ENCODE peak calls at places on chromosomes 3 and 15, in five cellular contexts. S is body of pancreas, T is fibroblast of lung, H is foreskin fibroblast, C is ovary. Z is an unnamed sample.
A peak's percentile ranks its signal among the peaks of the same experiment; 100 is the strongest.

GRCh38 chr3:112018712-112019111 is 15.8 kb upstream of the TMPRSS7 start:
- DNase-seq in S (no peak), T (no peak), H (no peak), C (no peak), Z (no peak)

GRCh38 chr3:166510382-166510781 is 673.2 kb upstream of the BCHE start:
- DNase-seq in S (no peak), T (no peak), H (no peak), C (no peak), Z (no peak)

GRCh38 chr3:16811950-16812349 is 72.8 kb upstream of the PLCL2 start:
- DNase-seq in S (no peak), T (no peak), H (no peak), C (no peak), Z (no peak)

GRCh38 chr3:114706591-114707224 is 412.9 kb downstream of the TIGIT start:
- DNase-seq in S (peak; percentile 80), T (peak; percentile 80), H (peak; percentile 63), C (no peak), Z (no peak)

GRCh38 chr15:63668601-63669000 is 71.4 kb downstream of the FBXL22 start:
- DNase-seq in S (no peak), T (no peak), H (no peak), C (no peak), Z (no peak)

GRCh38 chr3:117278424-117279190 is 569.0 kb downstream of the TUSC7 start:
- DNase-seq in S (peak; percentile 77), T (peak; percentile 4), H (no peak), C (no peak), Z (no peak)

GRCh38 chr3:49724586-49724985 is 835 bp upstream of the GMPPB start:
- DNase-seq in S (no peak), T (no peak), H (no peak), C (peak; percentile 51), Z (no peak)

GRCh38 chr3:30073622-30074021 is 532.8 kb upstream of the TGFBR2 start:
- DNase-seq in S (no peak), T (peak; percentile 18), H (peak; percentile 13), C (no peak), Z (peak; percentile 8)

GRCh38 chr15:73317651-73318462 is 50.9 kb downstream of the HCN4 start:
- DNase-seq in S (no peak), T (no peak), H (no peak), C (peak; percentile 2), Z (no peak)

GRCh38 chr15:66050264-66050663 is 181.0 kb downstream of the RAB11A start:
- DNase-seq in S (no peak), T (no peak), H (no peak), C (no peak), Z (no peak)

GRCh38 chr15:78944669-78945407 is at the start of gene CTSH:
- DNase-seq in S (peak; percentile 91), T (peak; percentile 58), H (peak; percentile 20), C (peak; percentile 82), Z (no peak)

GRCh38 chr3:195056506-195056905 is 214.5 kb downstream of the XXYLT1 start:
- DNase-seq in S (no peak), T (no peak), H (no peak), C (no peak), Z (no peak)

GRCh38 chr3:11739712-11740111 is 96.0 kb upstream of the VGLL4 start:
- DNase-seq in S (no peak), T (no peak), H (no peak), C (peak; percentile 30), Z (no peak)

GRCh38 chr15:69793436-69793782 is 304.3 kb downstream of the TLE3 start:
- DNase-seq in S (no peak), T (no peak), H (no peak), C (no peak), Z (no peak)

GRCh38 chr15:26075770-26076169 is 212.6 kb upstream of the ATP10A start:
- DNase-seq in S (no peak), T (no peak), H (no peak), C (no peak), Z (no peak)

GRCh38 chr15:65790692-65791334 is 1.3 kb downstream of the DENND4A start:
- DNase-seq in S (no peak), T (no peak), H (no peak), C (peak; percentile 29), Z (no peak)

GRCh38 chr3:10142707-10143560 is 1.4 kb downstream of the VHL start:
- DNase-seq in S (peak; percentile 23), T (no peak), H (no peak), C (peak; percentile 41), Z (no peak)

GRCh38 chr15:48722764-48723661 is 77.5 kb upstream of the FBN1 start:
- DNase-seq in S (no peak), T (peak; percentile 93), H (peak; percentile 93), C (no peak), Z (no peak)

GRCh38 chr3:155196131-155197075 is 97.1 kb downstream of the STRIT1 start:
- DNase-seq in S (no peak), T (no peak), H (no peak), C (no peak), Z (no peak)

GRCh38 chr3:122928396-122929187 is 99.0 kb downstream of the SEMA5B start:
- DNase-seq in S (no peak), T (no peak), H (no peak), C (no peak), Z (no peak)

GRCh38 chr3:64161481-64161952 is 63.7 kb downstream of the PRICKLE2 start:
- DNase-seq in S (no peak), T (no peak), H (no peak), C (no peak), Z (no peak)

GRCh38 chr3:187181454-187182170 is 15.7 kb upstream of the RTP1 start:
- DNase-seq in S (no peak), T (no peak), H (no peak), C (no peak), Z (no peak)

GRCh38 chr3:42071720-42072582 is 19.2 kb upstream of the TRAK1 start:
- DNase-seq in S (peak; percentile 74), T (peak; percentile 80), H (peak; percentile 55), C (peak; percentile 63), Z (peak; percentile 45)

GRCh38 chr3:124837065-124837464 is 50.1 kb downstream of the ITGB5 start:
- DNase-seq in S (no peak), T (no peak), H (no peak), C (no peak), Z (no peak)

GRCh38 chr3:192940129-192940528 is 22.5 kb upstream of the MB21D2 start:
- DNase-seq in S (no peak), T (no peak), H (no peak), C (no peak), Z (no peak)

GRCh38 chr3:108416111-108416869 is 94.1 kb downstream of the MYH15 start:
- DNase-seq in S (no peak), T (peak; percentile 38), H (no peak), C (no peak), Z (no peak)

GRCh38 chr3:156750191-156750873 is 75.8 kb upstream of the LEKR1 start:
- DNase-seq in S (no peak), T (peak; percentile 78), H (peak; percentile 44), C (no peak), Z (no peak)
- H3K4me3 ChIP-seq in S (no peak overlapping the region), T (no peak overlapping the region), H (peak overlapping the region; percentile 16), C (no peak overlapping the region), Z (no peak overlapping the region)

GRCh38 chr3:45992820-45993219 is 2.8 kb downstream of the FYCO1 start:
- DNase-seq in S (no peak), T (peak; percentile 95), H (peak; percentile 88), C (no peak), Z (no peak)
- H3K4me3 ChIP-seq in S (no peak overlapping the region), T (no peak overlapping the region), H (no peak overlapping the region), C (no peak overlapping the region), Z (no peak overlapping the region)

GRCh38 chr3:57890874-57891273 is 117.3 kb upstream of the FLNB start:
- DNase-seq in S (no peak), T (peak; percentile 84), H (no peak), C (no peak), Z (no peak)

GRCh38 chr3:57889807-57890206 is 118.4 kb upstream of the FLNB start:
- DNase-seq in S (no peak), T (peak; percentile 80), H (no peak), C (no peak), Z (no peak)

GRCh38 chr3:57893668-57894067 is 114.6 kb upstream of the FLNB start:
- DNase-seq in S (no peak), T (no peak), H (no peak), C (no peak), Z (no peak)

GRCh38 chr3:57893156-57893555 is 115.1 kb upstream of the FLNB start:
- DNase-seq in S (no peak), T (no peak), H (no peak), C (no peak), Z (no peak)

DNA sequence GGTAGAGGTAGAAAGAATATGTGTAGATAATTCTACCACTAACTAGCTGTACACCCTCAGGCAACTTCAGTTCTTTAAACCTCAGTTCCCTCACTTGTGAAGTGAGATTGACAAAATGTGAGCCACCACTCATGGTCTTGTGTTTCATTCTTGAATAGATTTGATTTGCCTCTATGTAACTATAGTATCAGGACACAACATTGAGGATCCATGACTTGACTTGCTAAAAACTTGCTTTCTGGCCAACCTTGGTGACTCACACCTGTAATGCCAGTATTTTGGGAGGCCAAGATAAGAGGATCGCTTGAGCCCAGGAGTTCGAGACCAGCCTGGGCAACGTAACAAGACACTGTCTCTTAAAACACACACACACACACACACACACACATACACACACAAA is 115.8 kb upstream of the FLNB start:
- DNase-seq in S (no peak), T (peak; percentile 61), H (no peak), C (no peak), Z (no peak)
- H3K4me3 ChIP-seq in S (no peak overlapping the region), T (no peak overlapping the region), H (no peak overlapping the region), C (peak overlapping the region; percentile 15), Z (no peak overlapping the region)

GRCh38 chr3:156664285-156665178 is 9.9 kb upstream of the TIPARP start:
- DNase-seq in S (no peak), T (no peak), H (no peak), C (no peak), Z (no peak)
- H3K4me3 ChIP-seq in S (no peak overlapping the region), T (no peak overlapping the region), H (no peak overlapping the region), C (no peak overlapping the region), Z (no peak overlapping the region)

GRCh38 chr3:128803307-128803706 is 76.1 kb upstream of the ACAD9 start:
- DNase-seq in S (no peak), T (no peak), H (no peak), C (no peak), Z (no peak)

GRCh38 chr3:128805771-128806170 is 73.6 kb upstream of the ACAD9 start:
- DNase-seq in S (no peak), T (peak; percentile 31), H (no peak), C (no peak), Z (no peak)

GRCh38 chr3:128804017-128804816 is 75.2 kb upstream of the ACAD9 start:
- DNase-seq in S (no peak), T (peak; percentile 36), H (no peak), C (no peak), Z (no peak)

GRCh38 chr3:128806588-128806987 is 72.8 kb upstream of the ACAD9 start:
- DNase-seq in S (no peak), T (no peak), H (no peak), C (no peak), Z (no peak)

DNA sequence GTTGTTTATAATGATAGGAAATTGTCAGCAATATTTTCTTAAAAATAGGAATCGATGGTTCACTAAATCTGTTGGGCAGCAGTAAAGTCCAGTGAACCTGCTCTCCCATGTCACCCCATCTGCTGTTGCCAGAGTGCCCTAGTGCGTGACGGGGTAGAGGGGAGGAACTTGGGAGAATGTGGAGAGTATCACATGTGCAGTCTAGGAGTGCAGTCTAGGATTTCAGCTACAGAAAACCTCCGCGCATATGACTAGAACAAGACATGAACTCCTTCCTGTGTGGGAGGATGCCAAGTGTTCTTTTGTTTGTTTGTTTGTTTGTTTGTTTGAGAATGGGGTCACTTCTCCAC is 74.6 kb upstream of the ACAD9 start:
- DNase-seq in S (no peak), T (no peak), H (no peak), C (no peak), Z (no peak)
- H3K4me3 ChIP-seq in S (no peak overlapping the region), T (no peak overlapping the region), H (no peak overlapping the region), C (no peak overlapping the region), Z (no peak overlapping the region)